ENCODE peak calls at places on chromosomes 2 and 18, in seven cellular contexts. One of them, this sample, is unnamed.
A peak's percentile ranks its signal among the peaks of the same experiment; 100 is the strongest.

GRCh38 chr2:69060938-69061501 is 48.0 kb downstream of the ANTXR1 start:
- DNase-seq in GM23338: no peak
- DNase-seq in natural killer cell: no peak
- DNase-seq in AG09309: no peak
- DNase-seq in neural crest cell: no peak
- DNase-seq in prostate gland: no peak
- DNase-seq in endothelial cell: no peak
- DNase-seq in this sample: no peak

GRCh38 chr2:72173640-72174321 is 26.1 kb upstream of the CYP26B1 start:
- DNase-seq in endothelial cell: no peak
- DNase-seq in natural killer cell: no peak
- DNase-seq in GM23338: peak; percentile 15
- DNase-seq in prostate gland: no peak
- DNase-seq in AG09309: no peak
- DNase-seq in neural crest cell: no peak
- DNase-seq in this sample: peak; percentile 20

GRCh38 chr18:48540329-48541025 is 1.6 kb downstream of the CTIF start:
- DNase-seq in GM23338: peak; percentile 66
- DNase-seq in prostate gland: peak; percentile 58
- DNase-seq in neural crest cell: peak; percentile 61
- DNase-seq in endothelial cell: peak; percentile 68
- DNase-seq in natural killer cell: peak; percentile 25
- DNase-seq in AG09309: no peak
- DNase-seq in this sample: peak; percentile 58

GRCh38 chr2:47075361-47076125 is 79.6 kb downstream of the STPG4 start:
- DNase-seq in prostate gland: no peak
- DNase-seq in neural crest cell: no peak
- DNase-seq in natural killer cell: no peak
- DNase-seq in GM23338: no peak
- DNase-seq in AG09309: no peak
- DNase-seq in endothelial cell: no peak
- DNase-seq in this sample: peak; percentile 54

GRCh38 chr18:67402543-67402942 is 114.0 kb downstream of the DSEL start:
- DNase-seq in GM23338: no peak
- DNase-seq in endothelial cell: no peak
- DNase-seq in AG09309: peak; percentile 38
- DNase-seq in natural killer cell: no peak
- DNase-seq in neural crest cell: no peak
- DNase-seq in prostate gland: no peak
- DNase-seq in this sample: peak; percentile 86

GRCh38 chr2:134727385-134727784 is 8.6 kb upstream of the TMEM163 start:
- DNase-seq in prostate gland: no peak
- DNase-seq in endothelial cell: no peak
- DNase-seq in natural killer cell: no peak
- DNase-seq in neural crest cell: no peak
- DNase-seq in AG09309: no peak
- DNase-seq in GM23338: no peak
- DNase-seq in this sample: peak; percentile 62

GRCh38 chr2:850429-850828 is 100.2 kb upstream of the SNTG2 start:
- DNase-seq in neural crest cell: no peak
- DNase-seq in GM23338: no peak
- DNase-seq in natural killer cell: no peak
- DNase-seq in prostate gland: no peak
- DNase-seq in endothelial cell: no peak
- DNase-seq in AG09309: no peak
- DNase-seq in this sample: no peak

GRCh38 chr2:42055573-42056514 is 8.0 kb downstream of the PKDCC start:
- DNase-seq in GM23338: no peak
- DNase-seq in neural crest cell: no peak
- DNase-seq in AG09309: no peak
- DNase-seq in natural killer cell: no peak
- DNase-seq in prostate gland: peak; percentile 75
- DNase-seq in endothelial cell: no peak
- DNase-seq in this sample: no peak

DNA sequence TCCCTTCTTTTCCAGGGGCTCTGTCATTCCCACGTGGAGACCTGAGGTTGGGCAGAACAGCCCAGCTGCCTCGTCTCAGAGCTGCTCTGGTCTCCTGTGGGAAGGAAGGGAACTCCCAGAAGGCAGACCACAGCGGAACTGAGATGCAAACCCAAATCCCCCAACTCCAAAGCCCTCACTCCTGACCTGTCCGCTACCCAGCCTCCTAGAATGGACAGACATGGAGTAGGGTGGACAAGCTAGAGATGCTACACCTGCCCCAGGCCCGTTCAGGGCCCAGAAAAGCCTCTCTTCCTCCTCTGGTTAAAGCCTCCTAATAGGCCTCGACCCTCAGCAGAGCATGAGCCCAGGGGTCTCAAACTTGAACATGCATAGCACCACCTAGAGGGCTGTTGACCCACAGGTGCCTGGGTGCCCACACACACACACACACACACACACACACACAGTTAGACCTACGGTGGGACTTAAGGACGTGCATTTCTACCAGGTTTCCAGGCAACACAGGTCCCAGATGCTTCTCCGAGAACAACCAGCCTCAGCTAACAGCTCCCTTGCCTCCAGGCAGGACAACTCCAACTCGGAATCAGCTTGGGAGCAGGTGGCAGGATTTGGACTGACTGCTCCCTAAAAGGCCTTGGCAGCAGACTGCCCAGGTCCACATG is 93.5 kb downstream of the TNS1 start:
- DNase-seq in prostate gland: no peak
- DNase-seq in endothelial cell: no peak
- DNase-seq in natural killer cell: no peak
- DNase-seq in GM23338: peak; percentile 22
- DNase-seq in AG09309: no peak
- DNase-seq in neural crest cell: no peak
- DNase-seq in this sample: no peak
- TF ChIP-seq CTCF in prostate gland: peak; percentile 14
- TF ChIP-seq CTCF in endothelial cell: no peak
- TF ChIP-seq CTCF in natural killer cell: no peak
- TF ChIP-seq CTCF in GM23338: peak; percentile 34
- TF ChIP-seq CTCF in AG09309: no peak
- TF ChIP-seq CTCF in neural crest cell: no peak
- TF ChIP-seq CTCF in this sample: no peak

GRCh38 chr2:54944724-54945326 is 105.4 kb downstream of the RTN4 start:
- DNase-seq in endothelial cell: no peak
- DNase-seq in prostate gland: no peak
- DNase-seq in GM23338: no peak
- DNase-seq in AG09309: no peak
- DNase-seq in neural crest cell: no peak
- DNase-seq in natural killer cell: no peak
- DNase-seq in this sample: no peak
- TF ChIP-seq CTCF in endothelial cell: no peak
- TF ChIP-seq CTCF in prostate gland: no peak
- TF ChIP-seq CTCF in GM23338: no peak
- TF ChIP-seq CTCF in AG09309: no peak
- TF ChIP-seq CTCF in neural crest cell: no peak
- TF ChIP-seq CTCF in natural killer cell: no peak
- TF ChIP-seq CTCF in this sample: no peak

GRCh38 chr2:109547280-109547679 is 66.5 kb downstream of the SEPTIN10 start:
- DNase-seq in natural killer cell: no peak
- DNase-seq in endothelial cell: no peak
- DNase-seq in AG09309: no peak
- DNase-seq in GM23338: no peak
- DNase-seq in prostate gland: no peak
- DNase-seq in neural crest cell: no peak
- DNase-seq in this sample: no peak
- TF ChIP-seq CTCF in natural killer cell: no peak
- TF ChIP-seq CTCF in endothelial cell: peak; percentile 68
- TF ChIP-seq CTCF in AG09309: no peak
- TF ChIP-seq CTCF in GM23338: peak; percentile 20
- TF ChIP-seq CTCF in prostate gland: peak; percentile 6
- TF ChIP-seq CTCF in neural crest cell: no peak
- TF ChIP-seq CTCF in this sample: no peak

DNA sequence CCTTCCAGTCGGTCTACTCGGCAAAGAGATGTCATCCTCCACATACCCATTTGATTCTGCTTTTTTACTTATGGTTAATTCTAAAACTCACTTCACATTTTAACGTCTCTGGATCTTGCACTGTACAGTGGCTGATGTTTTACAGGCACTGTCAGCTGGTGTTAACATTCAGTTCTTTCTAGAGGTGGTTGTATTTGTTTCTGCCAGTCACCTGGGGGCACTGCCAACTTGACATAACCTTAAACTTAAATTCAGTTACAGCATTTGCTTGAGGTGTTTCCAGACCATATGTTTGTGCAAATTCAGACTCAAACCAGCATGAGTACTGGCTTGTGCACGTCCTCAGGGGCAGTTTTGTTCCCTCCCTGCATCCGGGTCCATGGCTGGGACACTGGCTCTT is 5.3 kb upstream of the TMEM185B start:
- DNase-seq in endothelial cell: no peak
- DNase-seq in natural killer cell: no peak
- DNase-seq in prostate gland: peak; percentile 46
- DNase-seq in GM23338: no peak
- DNase-seq in AG09309: no peak
- DNase-seq in neural crest cell: no peak
- DNase-seq in this sample: no peak
- TF ChIP-seq CTCF in endothelial cell: no peak
- TF ChIP-seq CTCF in natural killer cell: no peak
- TF ChIP-seq CTCF in prostate gland: peak; percentile 14
- TF ChIP-seq CTCF in GM23338: no peak
- TF ChIP-seq CTCF in AG09309: no peak
- TF ChIP-seq CTCF in neural crest cell: no peak
- TF ChIP-seq CTCF in this sample: no peak

GRCh38 chr2:8957593-8957992 is 45.9 kb downstream of the MBOAT2 start:
- DNase-seq in natural killer cell: no peak
- DNase-seq in GM23338: no peak
- DNase-seq in prostate gland: no peak
- DNase-seq in AG09309: no peak
- DNase-seq in neural crest cell: no peak
- DNase-seq in endothelial cell: peak; percentile 12
- DNase-seq in this sample: no peak

GRCh38 chr2:8954990-8955389 is 48.5 kb downstream of the MBOAT2 start:
- DNase-seq in GM23338: no peak
- DNase-seq in natural killer cell: no peak
- DNase-seq in neural crest cell: no peak
- DNase-seq in AG09309: no peak
- DNase-seq in prostate gland: no peak
- DNase-seq in endothelial cell: no peak
- DNase-seq in this sample: no peak

GRCh38 chr2:8953525-8953924 is 50.0 kb downstream of the MBOAT2 start:
- DNase-seq in GM23338: no peak
- DNase-seq in natural killer cell: no peak
- DNase-seq in prostate gland: no peak
- DNase-seq in neural crest cell: no peak
- DNase-seq in endothelial cell: no peak
- DNase-seq in AG09309: no peak
- DNase-seq in this sample: no peak

GRCh38 chr2:8956789-8957188 is 46.7 kb downstream of the MBOAT2 start:
- DNase-seq in neural crest cell: no peak
- DNase-seq in natural killer cell: no peak
- DNase-seq in GM23338: no peak
- DNase-seq in endothelial cell: no peak
- DNase-seq in prostate gland: no peak
- DNase-seq in AG09309: no peak
- DNase-seq in this sample: no peak
- TF ChIP-seq CTCF in neural crest cell: peak; percentile 24
- TF ChIP-seq CTCF in natural killer cell: no peak
- TF ChIP-seq CTCF in GM23338: peak; percentile 41
- TF ChIP-seq CTCF in endothelial cell: no peak
- TF ChIP-seq CTCF in prostate gland: no peak
- TF ChIP-seq CTCF in AG09309: no peak
- TF ChIP-seq CTCF in this sample: peak; percentile 29

GRCh38 chr2:228048838-228049490 is 132.5 kb downstream of the SPHKAP start:
- DNase-seq in endothelial cell: peak; percentile 23
- DNase-seq in prostate gland: no peak
- DNase-seq in AG09309: peak; percentile 8
- DNase-seq in natural killer cell: no peak
- DNase-seq in neural crest cell: peak; percentile 17
- DNase-seq in GM23338: peak; percentile 89
- DNase-seq in this sample: peak; percentile 70
- TF ChIP-seq CTCF in endothelial cell: peak; percentile 57
- TF ChIP-seq CTCF in prostate gland: peak; percentile 28
- TF ChIP-seq CTCF in AG09309: peak; percentile 64
- TF ChIP-seq CTCF in natural killer cell: no peak
- TF ChIP-seq CTCF in neural crest cell: peak; percentile 72
- TF ChIP-seq CTCF in GM23338: peak; percentile 75
- TF ChIP-seq CTCF in this sample: peak; percentile 79

GRCh38 chr2:81895620-81896245 is 1591.2 kb upstream of the LRRTM1 start:
- DNase-seq in prostate gland: no peak
- DNase-seq in AG09309: no peak
- DNase-seq in neural crest cell: no peak
- DNase-seq in natural killer cell: no peak
- DNase-seq in endothelial cell: no peak
- DNase-seq in GM23338: no peak
- DNase-seq in this sample: no peak

DNA sequence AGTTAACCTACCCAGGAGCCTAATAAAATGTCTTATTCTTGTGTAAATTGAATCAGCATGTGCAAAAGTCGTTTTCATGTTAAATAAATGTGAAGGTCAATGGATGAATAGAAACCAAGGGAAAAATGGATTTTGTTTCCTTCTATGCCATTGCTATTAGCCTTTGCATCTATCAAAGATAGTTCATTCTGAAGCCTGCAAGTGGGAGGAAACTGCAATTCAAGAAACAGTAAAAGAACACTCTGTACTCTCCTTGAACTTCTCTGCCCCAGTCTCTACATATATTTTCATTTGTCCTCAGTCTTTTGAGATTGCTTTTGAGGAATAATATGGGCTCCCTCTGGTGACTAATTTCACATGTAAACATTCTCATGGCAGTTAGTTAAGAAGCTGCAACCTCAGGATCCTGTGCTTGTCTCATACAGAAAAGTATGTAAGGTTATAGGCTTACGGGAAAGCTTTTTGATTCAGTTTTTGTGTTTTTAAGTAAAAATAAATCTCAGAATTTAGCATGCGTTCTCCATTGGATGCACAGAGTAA is 1590.0 kb upstream of the LRRTM1 start:
- DNase-seq in endothelial cell: no peak
- DNase-seq in GM23338: no peak
- DNase-seq in prostate gland: no peak
- DNase-seq in natural killer cell: no peak
- DNase-seq in AG09309: no peak
- DNase-seq in neural crest cell: no peak
- DNase-seq in this sample: no peak
- TF ChIP-seq CTCF in endothelial cell: no peak
- TF ChIP-seq CTCF in GM23338: peak; percentile 21
- TF ChIP-seq CTCF in prostate gland: no peak
- TF ChIP-seq CTCF in natural killer cell: no peak
- TF ChIP-seq CTCF in AG09309: no peak
- TF ChIP-seq CTCF in neural crest cell: no peak
- TF ChIP-seq CTCF in this sample: no peak

This sample was measured in fibroblast of the aortic adventitia.